ENCODE peak calls at places on chromosomes 5 and 9, in nine cellular contexts. Y, M, A, S, W, R, Q, X and D are unnamed samples.

GRCh38 chr5:176530983-176531901 is 6.0 kb downstream of the RNF44 start:
- DNase-seq in Q (peak), M (peak), R (no peak), W (no peak), Y (no peak), S (peak), X (no peak), A (no peak), D (no peak)

GRCh38 chr5:140106805-140107311 is 7.1 kb upstream of the PURA start:
- DNase-seq in M (no peak), S (no peak), Q (no peak), R (no peak), W (no peak), X (no peak), A (no peak), Y (no peak), D (no peak)

GRCh38 chr9:136225748-136226679 is 19.6 kb downstream of the QSOX2 start:
- DNase-seq in X (peak), W (no peak), Y (peak), A (peak), M (peak), S (peak), R (peak), Q (peak), D (peak)

GRCh38 chr5:146345578-146346366 is 7.1 kb downstream of the POU4F3 start:
- DNase-seq in Y (no peak), M (no peak), Q (no peak), X (no peak), W (no peak), A (no peak), S (no peak), R (no peak), D (no peak)

GRCh38 chr9:82987370-82987769 is 75.6 kb downstream of the RASEF start:
- DNase-seq in Y (no peak), M (no peak), S (no peak), R (no peak), Q (no peak), A (no peak), W (no peak), X (no peak), D (no peak)

GRCh38 chr5:34012791-34013190 is 4.9 kb upstream of the AMACR start:
- DNase-seq in M (no peak), R (no peak), W (no peak), S (peak), Q (no peak), A (no peak), X (no peak), Y (no peak), D (no peak)

GRCh38 chr5:133267601-133268000 is 215.8 kb downstream of the HSPA4 start:
- DNase-seq in Y (no peak), W (no peak), Q (no peak), S (no peak), X (no peak), M (no peak), R (no peak), A (no peak), D (no peak)

GRCh38 chr9:81492710-81493447 is 196.5 kb downstream of the TLE1 start:
- DNase-seq in W (no peak), R (no peak), Q (peak), M (no peak), S (peak), A (no peak), Y (no peak), X (peak), D (peak)

GRCh38 chr9:73816905-73817304 is 665.2 kb downstream of the ANXA1 start:
- DNase-seq in X (no peak), Y (no peak), W (no peak), Q (no peak), S (no peak), A (no peak), M (no peak), R (no peak), D (no peak)

GRCh38 chr5:105828855-105829254 is 1841.9 kb downstream of the EFNA5 start:
- DNase-seq in A (no peak), X (no peak), W (no peak), Y (no peak), S (no peak), M (no peak), Q (no peak), R (no peak), D (no peak)

GRCh38 chr9:98215821-98216220 is 23.4 kb upstream of the CORO2A start:
- DNase-seq in X (no peak), R (no peak), Y (no peak), Q (no peak), S (no peak), A (no peak), W (peak), M (no peak), D (no peak)

GRCh38 chr9:76835571-76836283 is 70.2 kb downstream of the PRUNE2 start:
- DNase-seq in Y (no peak), R (no peak), S (peak), W (no peak), Q (peak), X (no peak), A (no peak), M (no peak), D (peak)

GRCh38 chr9:138010861-138011260 is 133.3 kb downstream of the CACNA1B start:
- DNase-seq in X (no peak), W (peak), A (no peak), R (no peak), Y (no peak), S (no peak), Q (no peak), M (no peak), D (no peak)